ENCODE peak calls at places on chromosomes 2 and 18, in nine cellular contexts. I is foreskin fibroblast, U is AG09319, L is activated T-cell treated with anti-CD3 and anti-CD28 coated beads for 4 hours, S is GM12864, P is globus pallidus, E is BE2C, J is nucleus accumbens, O is psoas muscle. Z is an unnamed sample.

GRCh38 chr2:2709091-2709770 is 378.2 kb upstream of the MYT1L start:
- DNase-seq in I (no peak), U (no peak), L (no peak), S (no peak), P (no peak), E (no peak), J (no peak), O (no peak), Z (no peak)

GRCh38 chr2:72893594-72894319 is 6.5 kb downstream of the SPR start:
- DNase-seq in I (peak), U (peak), L (no peak), S (peak), P (no peak), E (peak), J (no peak), O (no peak), Z (peak)

GRCh38 chr18:45174755-45175154 is 440.5 kb upstream of the SLC14A2 start:
- DNase-seq in I (no peak), U (no peak), L (no peak), S (no peak), P (no peak), E (no peak), J (no peak), O (no peak), Z (no peak)

GRCh38 chr2:192773044-192773443 is 578.3 kb upstream of the TMEFF2 start:
- DNase-seq in I (no peak), U (no peak), L (no peak), S (no peak), P (no peak), E (no peak), J (no peak), O (no peak), Z (no peak)

GRCh38 chr2:218448934-218449333 is 30.0 kb downstream of the VIL1 start:
- DNase-seq in I (peak), U (no peak), L (no peak), S (no peak), P (no peak), E (peak), J (no peak), O (no peak), Z (no peak)

GRCh38 chr2:217102941-217103340 is 243.1 kb upstream of the TNP1 start:
- DNase-seq in I (peak), U (no peak), L (no peak), S (no peak), P (no peak), E (no peak), J (no peak), O (no peak), Z (no peak)

GRCh38 chr18:54004828-54005227 is 219.6 kb downstream of the MBD2 start:
- DNase-seq in I (no peak), U (no peak), L (no peak), S (no peak), P (no peak), E (no peak), J (no peak), O (no peak), Z (no peak)

GRCh38 chr2:33153008-33153407 is 206.3 kb downstream of the LTBP1 start:
- DNase-seq in I (peak), U (no peak), L (no peak), S (no peak), P (no peak), E (no peak), J (no peak), O (no peak), Z (no peak)

GRCh38 chr2:29767606-29768335 is 153.6 kb downstream of the ALK start:
- DNase-seq in I (no peak), U (no peak), L (no peak), S (no peak), P (no peak), E (no peak), J (no peak), O (no peak), Z (no peak)

GRCh38 chr2:18062892-18063291 is 184.4 kb downstream of the KCNS3 start:
- DNase-seq in I (peak), U (no peak), L (no peak), S (no peak), P (no peak), E (no peak), J (no peak), O (no peak), Z (no peak)

GRCh38 chr2:70851704-70852103 is 16.1 kb upstream of the CD207 start:
- DNase-seq in I (no peak), U (no peak), L (peak), S (no peak), P (peak), E (no peak), J (no peak), O (no peak), Z (no peak)

GRCh38 chr2:222653280-222653679 is 2.6 kb downstream of the FARSB start:
- DNase-seq in I (no peak), U (no peak), L (no peak), S (no peak), P (no peak), E (no peak), J (no peak), O (no peak), Z (no peak)

GRCh38 chr18:75455249-75456183 is 28.0 kb upstream of the SMIM21 start:
- DNase-seq in I (peak), U (no peak), L (no peak), S (no peak), P (peak), E (no peak), J (no peak), O (peak), Z (no peak)

GRCh38 chr2:20093263-20094141 is 42.1 kb upstream of the LAPTM4A start:
- DNase-seq in I (peak), U (peak), L (no peak), S (no peak), P (no peak), E (peak), J (no peak), O (peak), Z (no peak)

GRCh38 chr2:205130111-205130829 is 552.0 kb upstream of the NRP2 start:
- DNase-seq in I (no peak), U (no peak), L (no peak), S (no peak), P (no peak), E (no peak), J (no peak), O (no peak), Z (no peak)

Z was measured in activated naive CD8-positive, alpha-beta T cell treated with anti-CD3 and anti-CD28 coated beads, Interleukin-2, amount 50 U/mL, for 16 hours.